ENCODE peak calls at places on chromosomes 6 and 20, in nine cellular contexts. One of them, this sample, is unnamed.

GRCh38 chr6:79570802-79571367 is 33.7 kb upstream of the LCA5 start:
- DNase-seq in astrocyte of the spinal cord: peak; percentile 68
- DNase-seq in fibroblast of pulmonary artery: peak; percentile 57
- DNase-seq in heart left ventricle: no peak
- DNase-seq in dorsolateral prefrontal cortex: no peak
- DNase-seq in adrenal gland: no peak
- DNase-seq in astrocyte of the cerebellum: peak; percentile 26
- DNase-seq in psoas muscle: no peak
- DNase-seq in Peyer's patch: no peak
- DNase-seq in this sample: peak; percentile 63

GRCh38 chr6:12134581-12134980 is 122.5 kb downstream of the HIVEP1 start:
- DNase-seq in astrocyte of the spinal cord: no peak
- DNase-seq in fibroblast of pulmonary artery: no peak
- DNase-seq in heart left ventricle: no peak
- DNase-seq in dorsolateral prefrontal cortex: no peak
- DNase-seq in adrenal gland: no peak
- DNase-seq in astrocyte of the cerebellum: no peak
- DNase-seq in psoas muscle: no peak
- DNase-seq in Peyer's patch: no peak
- DNase-seq in this sample: no peak

GRCh38 chr6:158283304-158284005 is 28.8 kb upstream of the TULP4 start:
- DNase-seq in astrocyte of the spinal cord: peak; percentile 81
- DNase-seq in fibroblast of pulmonary artery: peak; percentile 56
- DNase-seq in heart left ventricle: no peak
- DNase-seq in dorsolateral prefrontal cortex: no peak
- DNase-seq in adrenal gland: no peak
- DNase-seq in astrocyte of the cerebellum: no peak
- DNase-seq in psoas muscle: no peak
- DNase-seq in Peyer's patch: no peak
- DNase-seq in this sample: no peak

GRCh38 chr20:24439737-24440136 is 29.7 kb upstream of the SYNDIG1 start:
- DNase-seq in astrocyte of the spinal cord: no peak
- DNase-seq in fibroblast of pulmonary artery: no peak
- DNase-seq in heart left ventricle: no peak
- DNase-seq in dorsolateral prefrontal cortex: no peak
- DNase-seq in adrenal gland: no peak
- DNase-seq in astrocyte of the cerebellum: no peak
- DNase-seq in psoas muscle: no peak
- DNase-seq in Peyer's patch: no peak
- DNase-seq in this sample: no peak

GRCh38 chr20:57350086-57350710 is 857 bp upstream of the RAE1 start:
- DNase-seq in astrocyte of the spinal cord: no peak
- DNase-seq in fibroblast of pulmonary artery: no peak
- DNase-seq in heart left ventricle: no peak
- DNase-seq in dorsolateral prefrontal cortex: no peak
- DNase-seq in adrenal gland: no peak
- DNase-seq in astrocyte of the cerebellum: no peak
- DNase-seq in psoas muscle: no peak
- DNase-seq in Peyer's patch: no peak
- DNase-seq in this sample: peak; percentile 47

GRCh38 chr20:1474817-1475603 is 8.4 kb upstream of the NSFL1C start:
- DNase-seq in astrocyte of the spinal cord: no peak
- DNase-seq in fibroblast of pulmonary artery: no peak
- DNase-seq in heart left ventricle: no peak
- DNase-seq in dorsolateral prefrontal cortex: no peak
- DNase-seq in adrenal gland: no peak
- DNase-seq in astrocyte of the cerebellum: no peak
- DNase-seq in psoas muscle: no peak
- DNase-seq in Peyer's patch: no peak
- DNase-seq in this sample: peak; percentile 41

GRCh38 chr6:113558966-113559365 is 298.2 kb upstream of the MARCKS start:
- DNase-seq in astrocyte of the spinal cord: peak; percentile 77
- DNase-seq in fibroblast of pulmonary artery: peak; percentile 63
- DNase-seq in heart left ventricle: no peak
- DNase-seq in dorsolateral prefrontal cortex: no peak
- DNase-seq in adrenal gland: no peak
- DNase-seq in astrocyte of the cerebellum: peak; percentile 13
- DNase-seq in psoas muscle: no peak
- DNase-seq in Peyer's patch: no peak
- DNase-seq in this sample: peak; percentile 65

GRCh38 chr6:44642870-44643522 is 255.5 kb downstream of the CDC5L start:
- DNase-seq in astrocyte of the spinal cord: peak; percentile 64
- DNase-seq in fibroblast of pulmonary artery: no peak
- DNase-seq in heart left ventricle: no peak
- DNase-seq in dorsolateral prefrontal cortex: no peak
- DNase-seq in adrenal gland: no peak
- DNase-seq in astrocyte of the cerebellum: no peak
- DNase-seq in psoas muscle: no peak
- DNase-seq in Peyer's patch: peak; percentile 18
- DNase-seq in this sample: peak; percentile 18

GRCh38 chr20:49569403-49570115 is 1.6 kb upstream of the PTGIS start:
- DNase-seq in astrocyte of the spinal cord: no peak
- DNase-seq in fibroblast of pulmonary artery: no peak
- DNase-seq in heart left ventricle: no peak
- DNase-seq in dorsolateral prefrontal cortex: no peak
- DNase-seq in adrenal gland: no peak
- DNase-seq in astrocyte of the cerebellum: no peak
- DNase-seq in psoas muscle: no peak
- DNase-seq in Peyer's patch: no peak
- DNase-seq in this sample: no peak

GRCh38 chr6:13362432-13362831 is 34.1 kb upstream of the TBC1D7 start:
- DNase-seq in astrocyte of the spinal cord: peak; percentile 61
- DNase-seq in fibroblast of pulmonary artery: peak; percentile 56
- DNase-seq in heart left ventricle: no peak
- DNase-seq in dorsolateral prefrontal cortex: no peak
- DNase-seq in adrenal gland: no peak
- DNase-seq in astrocyte of the cerebellum: peak; percentile 90
- DNase-seq in psoas muscle: no peak
- DNase-seq in Peyer's patch: no peak
- DNase-seq in this sample: no peak

GRCh38 chr20:37524221-37524700 is 3.2 kb downstream of the NNAT start:
- DNase-seq in astrocyte of the spinal cord: no peak
- DNase-seq in fibroblast of pulmonary artery: no peak
- DNase-seq in heart left ventricle: no peak
- DNase-seq in dorsolateral prefrontal cortex: no peak
- DNase-seq in adrenal gland: no peak
- DNase-seq in astrocyte of the cerebellum: no peak
- DNase-seq in psoas muscle: peak; percentile 91
- DNase-seq in Peyer's patch: peak; percentile 67
- DNase-seq in this sample: no peak

GRCh38 chr6:11315743-11316437 is 83.4 kb upstream of the NEDD9 start:
- DNase-seq in astrocyte of the spinal cord: peak; percentile 96
- DNase-seq in fibroblast of pulmonary artery: peak; percentile 86
- DNase-seq in heart left ventricle: no peak
- DNase-seq in dorsolateral prefrontal cortex: no peak
- DNase-seq in adrenal gland: no peak
- DNase-seq in astrocyte of the cerebellum: peak; percentile 12
- DNase-seq in psoas muscle: no peak
- DNase-seq in Peyer's patch: no peak
- DNase-seq in this sample: peak; percentile 96

GRCh38 chr6:46269447-46270229 is 98.9 kb upstream of the ENPP5 start:
- DNase-seq in astrocyte of the spinal cord: no peak
- DNase-seq in fibroblast of pulmonary artery: no peak
- DNase-seq in heart left ventricle: peak; percentile 70
- DNase-seq in dorsolateral prefrontal cortex: peak; percentile 68
- DNase-seq in adrenal gland: no peak
- DNase-seq in astrocyte of the cerebellum: no peak
- DNase-seq in psoas muscle: peak; percentile 63
- DNase-seq in Peyer's patch: no peak
- DNase-seq in this sample: no peak

GRCh38 chr6:100378576-100378975 is 86.1 kb downstream of the SIM1 start:
- DNase-seq in astrocyte of the spinal cord: no peak
- DNase-seq in fibroblast of pulmonary artery: no peak
- DNase-seq in heart left ventricle: no peak
- DNase-seq in dorsolateral prefrontal cortex: no peak
- DNase-seq in adrenal gland: no peak
- DNase-seq in astrocyte of the cerebellum: no peak
- DNase-seq in psoas muscle: no peak
- DNase-seq in Peyer's patch: no peak
- DNase-seq in this sample: peak; percentile 43
- H3K4me3 ChIP-seq in astrocyte of the spinal cord: no peak overlapping the region
- H3K4me3 ChIP-seq in fibroblast of pulmonary artery: no peak overlapping the region
- H3K4me3 ChIP-seq in heart left ventricle: no peak overlapping the region
- H3K4me3 ChIP-seq in dorsolateral prefrontal cortex: no peak overlapping the region
- H3K4me3 ChIP-seq in adrenal gland: no peak overlapping the region
- H3K4me3 ChIP-seq in astrocyte of the cerebellum: no peak overlapping the region
- H3K4me3 ChIP-seq in psoas muscle: no peak overlapping the region
- H3K4me3 ChIP-seq in Peyer's patch: no peak overlapping the region
- H3K4me3 ChIP-seq in this sample: no peak overlapping the region

DNA sequence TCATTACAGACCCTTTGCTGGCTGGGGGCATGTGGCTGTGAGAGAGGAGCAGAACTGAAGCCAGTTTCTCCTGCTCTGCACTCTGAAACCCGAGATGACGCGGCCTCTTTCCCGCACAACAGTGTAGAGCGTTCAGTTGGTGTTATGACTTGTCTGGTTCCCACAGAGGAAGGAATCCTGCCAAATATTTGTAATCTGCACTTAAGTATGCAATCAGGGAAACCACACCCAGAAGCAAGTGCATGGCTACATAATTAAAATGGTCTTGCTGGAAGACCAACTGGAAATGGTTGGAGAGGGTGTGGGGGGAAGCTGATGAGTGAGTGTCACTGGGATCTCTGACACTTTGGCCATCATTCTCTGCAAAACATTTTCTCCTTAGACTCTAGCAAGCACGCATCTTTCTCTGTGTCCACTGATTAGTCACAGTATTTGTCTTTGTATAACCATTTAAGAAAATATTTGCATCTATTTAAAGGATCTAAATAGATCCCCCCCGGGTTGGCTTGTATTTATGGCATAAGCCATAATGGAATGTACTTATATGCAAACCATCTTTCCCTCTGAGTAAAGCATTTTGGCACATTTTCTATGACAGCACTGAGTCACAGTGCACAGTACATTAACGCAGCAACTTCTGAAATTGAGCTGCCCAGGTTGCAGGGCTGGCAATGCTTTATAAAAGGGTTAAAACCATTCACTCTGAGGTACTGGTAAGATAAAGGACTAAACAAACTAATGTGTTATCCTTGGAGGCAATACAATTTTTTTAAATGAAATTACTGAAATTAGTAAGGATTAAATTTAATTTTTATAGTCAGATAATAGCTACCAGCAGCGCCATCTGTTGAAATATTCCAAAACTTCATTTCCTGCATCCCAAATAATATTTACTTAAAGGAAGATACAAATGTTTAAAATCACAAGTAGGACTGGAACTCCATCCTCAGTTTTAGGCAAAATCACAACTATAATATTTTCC is 76.7 kb downstream of the FOXC1 start:
- DNase-seq in astrocyte of the spinal cord: peak; percentile 96
- DNase-seq in fibroblast of pulmonary artery: peak; percentile 87
- DNase-seq in heart left ventricle: no peak
- DNase-seq in dorsolateral prefrontal cortex: no peak
- DNase-seq in adrenal gland: no peak
- DNase-seq in astrocyte of the cerebellum: peak; percentile 98
- DNase-seq in psoas muscle: no peak
- DNase-seq in Peyer's patch: no peak
- DNase-seq in this sample: peak; percentile 91
- TF ChIP-seq CTCF in astrocyte of the spinal cord: peak; percentile 36
- TF ChIP-seq CTCF in fibroblast of pulmonary artery: peak; percentile 32
- TF ChIP-seq CTCF in heart left ventricle: peak; percentile 19
- TF ChIP-seq CTCF in dorsolateral prefrontal cortex: peak; percentile 34
- TF ChIP-seq CTCF in adrenal gland: no peak
- TF ChIP-seq CTCF in astrocyte of the cerebellum: peak; percentile 25
- TF ChIP-seq CTCF in psoas muscle: peak; percentile 24
- TF ChIP-seq CTCF in Peyer's patch: no peak
- TF ChIP-seq CTCF in this sample: no peak

GRCh38 chr6:33583591-33584155 is 3.6 kb upstream of the BAK1 start:
- DNase-seq in astrocyte of the spinal cord: no peak
- DNase-seq in fibroblast of pulmonary artery: no peak
- DNase-seq in heart left ventricle: no peak
- DNase-seq in dorsolateral prefrontal cortex: no peak
- DNase-seq in adrenal gland: no peak
- DNase-seq in astrocyte of the cerebellum: no peak
- DNase-seq in psoas muscle: no peak
- DNase-seq in Peyer's patch: no peak
- DNase-seq in this sample: no peak

GRCh38 chr6:33586108-33586640 is 6.1 kb upstream of the BAK1 start:
- DNase-seq in astrocyte of the spinal cord: no peak
- DNase-seq in fibroblast of pulmonary artery: no peak
- DNase-seq in heart left ventricle: no peak
- DNase-seq in dorsolateral prefrontal cortex: no peak
- DNase-seq in adrenal gland: no peak
- DNase-seq in astrocyte of the cerebellum: no peak
- DNase-seq in psoas muscle: no peak
- DNase-seq in Peyer's patch: no peak
- DNase-seq in this sample: no peak

GRCh38 chr6:33587529-33588215 is 7.6 kb upstream of the BAK1 start:
- DNase-seq in astrocyte of the spinal cord: no peak
- DNase-seq in fibroblast of pulmonary artery: no peak
- DNase-seq in heart left ventricle: no peak
- DNase-seq in dorsolateral prefrontal cortex: peak; percentile 58
- DNase-seq in adrenal gland: no peak
- DNase-seq in astrocyte of the cerebellum: no peak
- DNase-seq in psoas muscle: no peak
- DNase-seq in Peyer's patch: no peak
- DNase-seq in this sample: no peak

GRCh38 chr6:33585403-33586107 is 5.5 kb upstream of the BAK1 start:
- DNase-seq in astrocyte of the spinal cord: peak; percentile 69
- DNase-seq in fibroblast of pulmonary artery: peak; percentile 79
- DNase-seq in heart left ventricle: peak; percentile 91
- DNase-seq in dorsolateral prefrontal cortex: peak; percentile 85
- DNase-seq in adrenal gland: peak; percentile 83
- DNase-seq in astrocyte of the cerebellum: peak; percentile 33
- DNase-seq in psoas muscle: peak; percentile 89
- DNase-seq in Peyer's patch: peak; percentile 89
- DNase-seq in this sample: peak; percentile 65

DNA sequence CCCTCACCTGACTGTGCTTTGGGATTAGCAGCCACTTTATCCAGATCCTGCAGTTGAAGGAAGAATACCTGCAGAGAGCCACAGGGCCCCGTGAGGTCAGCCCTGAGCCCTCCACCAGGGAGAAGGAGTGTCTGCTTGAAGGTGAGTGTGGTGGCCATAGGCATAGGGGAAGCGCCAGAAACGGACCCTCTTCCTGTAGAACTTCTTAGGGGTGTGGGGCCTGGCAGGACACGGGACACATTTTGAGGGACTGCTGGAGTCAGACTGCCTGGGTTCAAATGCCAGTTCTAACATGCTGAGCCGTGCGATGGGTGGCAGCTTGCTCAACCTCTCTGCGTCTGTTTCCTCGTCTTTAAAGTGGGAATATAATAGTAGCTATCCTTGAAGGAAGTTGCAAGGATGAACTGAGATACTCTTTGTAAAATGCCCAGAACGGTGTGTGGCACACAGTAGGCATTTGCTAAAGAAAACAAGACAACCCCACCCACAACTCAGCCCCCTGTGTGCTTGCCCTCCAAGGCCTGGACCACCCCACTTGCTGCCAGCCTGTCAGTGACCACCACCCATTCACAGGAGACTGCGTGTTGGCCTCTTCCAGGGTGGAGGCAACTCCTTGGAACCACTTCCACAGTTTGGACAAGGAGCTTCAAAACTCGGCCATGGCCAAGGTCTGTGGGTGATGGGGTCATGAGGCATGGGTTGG is 4.8 kb upstream of the BAK1 start:
- DNase-seq in astrocyte of the spinal cord: no peak
- DNase-seq in fibroblast of pulmonary artery: no peak
- DNase-seq in heart left ventricle: no peak
- DNase-seq in dorsolateral prefrontal cortex: no peak
- DNase-seq in adrenal gland: no peak
- DNase-seq in astrocyte of the cerebellum: no peak
- DNase-seq in psoas muscle: no peak
- DNase-seq in Peyer's patch: no peak
- DNase-seq in this sample: no peak
- H3K4me3 ChIP-seq in astrocyte of the spinal cord: no peak overlapping the region
- H3K4me3 ChIP-seq in fibroblast of pulmonary artery: no peak overlapping the region
- H3K4me3 ChIP-seq in heart left ventricle: no peak overlapping the region
- H3K4me3 ChIP-seq in dorsolateral prefrontal cortex: no peak overlapping the region
- H3K4me3 ChIP-seq in adrenal gland: no peak overlapping the region
- H3K4me3 ChIP-seq in astrocyte of the cerebellum: no peak overlapping the region
- H3K4me3 ChIP-seq in psoas muscle: no peak overlapping the region
- H3K4me3 ChIP-seq in Peyer's patch: no peak overlapping the region
- H3K4me3 ChIP-seq in this sample: no peak overlapping the region

GRCh38 chr6:39870950-39871349 is 63.3 kb downstream of the MOCS1 start:
- DNase-seq in astrocyte of the spinal cord: no peak
- DNase-seq in fibroblast of pulmonary artery: no peak
- DNase-seq in heart left ventricle: no peak
- DNase-seq in dorsolateral prefrontal cortex: no peak
- DNase-seq in adrenal gland: no peak
- DNase-seq in astrocyte of the cerebellum: no peak
- DNase-seq in psoas muscle: no peak
- DNase-seq in Peyer's patch: no peak
- DNase-seq in this sample: no peak
- TF ChIP-seq CTCF in astrocyte of the spinal cord: peak; percentile 8
- TF ChIP-seq CTCF in fibroblast of pulmonary artery: peak; percentile 21
- TF ChIP-seq CTCF in heart left ventricle: no peak
- TF ChIP-seq CTCF in dorsolateral prefrontal cortex: no peak
- TF ChIP-seq CTCF in adrenal gland: no peak
- TF ChIP-seq CTCF in astrocyte of the cerebellum: no peak
- TF ChIP-seq CTCF in psoas muscle: no peak
- TF ChIP-seq CTCF in Peyer's patch: no peak
- TF ChIP-seq CTCF in this sample: no peak